ENCODE peak calls at places on chromosome 7, in ten cellular contexts. W is Panc1, R is mucosa of descending colon, T is brain microvascular endothelial cell, M is astrocyte of the cerebellum, K is heart left ventricle, N is GM06990, O is PC-3, I is astrocyte, C is stomach. V is an unnamed sample.

GRCh38 chr7:67375427-67375826 is 378.8 kb downstream of the TYW1 start:
- DNase-seq in W (no peak), R (no peak), T (no peak), M (no peak), K (no peak), N (no peak), O (no peak), I (no peak), C (no peak), V (no peak)

GRCh38 chr7:135979674-135980660 is 2.8 kb upstream of the MTPN start:
- DNase-seq in W (no peak), R (no peak), T (peak; percentile 55), M (no peak), K (no peak), N (peak; percentile 45), O (peak; percentile 33), I (peak; percentile 67), C (no peak), V (no peak)

GRCh38 chr7:134419875-134420274 is 39.0 kb downstream of the AKR1B1 start:
- DNase-seq in W (no peak), R (no peak), T (no peak), M (no peak), K (no peak), N (no peak), O (no peak), I (no peak), C (no peak), V (no peak)

GRCh38 chr7:46835556-46835955 is 746.4 kb downstream of the TNS3 start:
- DNase-seq in W (no peak), R (no peak), T (peak; percentile 16), M (no peak), K (no peak), N (no peak), O (no peak), I (peak; percentile 49), C (no peak), V (no peak)

GRCh38 chr7:74404388-74404700 is 49.4 kb upstream of the GTF2IRD1 start:
- DNase-seq in W (no peak), R (no peak), T (no peak), M (no peak), K (no peak), N (no peak), O (no peak), I (no peak), C (no peak), V (no peak)

GRCh38 chr7:121752706-121753105 is 120.3 kb upstream of the PTPRZ1 start:
- DNase-seq in W (peak; percentile 7), R (peak; percentile 1), T (no peak), M (no peak), K (no peak), N (no peak), O (peak; percentile 26), I (peak; percentile 4), C (no peak), V (no peak)

GRCh38 chr7:23471090-23471859 is 984 bp upstream of the IGF2BP3 start:
- DNase-seq in W (no peak), R (peak; percentile 21), T (peak; percentile 71), M (no peak), K (no peak), N (peak; percentile 92), O (peak; percentile 78), I (peak; percentile 51), C (no peak), V (no peak)

GRCh38 chr7:4725014-4725951 is 43.2 kb downstream of the FOXK1 start:
- DNase-seq in W (no peak), R (peak; percentile 62), T (peak; percentile 95), M (peak; percentile 92), K (peak; percentile 81), N (peak; percentile 78), O (peak; percentile 60), I (peak; percentile 92), C (peak; percentile 83), V (no peak)

GRCh38 chr7:147443942-147444341 is 1146.6 kb upstream of the C7orf33 start:
- DNase-seq in W (no peak), R (no peak), T (no peak), M (no peak), K (no peak), N (no peak), O (no peak), I (no peak), C (no peak), V (no peak)

GRCh38 chr7:157124655-157125054 is 14.1 kb upstream of the UBE3C start:
- DNase-seq in W (no peak), R (no peak), T (no peak), M (no peak), K (no peak), N (no peak), O (no peak), I (no peak), C (no peak), V (no peak)

GRCh38 chr7:83693281-83693680 is 44.3 kb upstream of the SEMA3E start:
- DNase-seq in W (no peak), R (no peak), T (no peak), M (no peak), K (no peak), N (no peak), O (no peak), I (no peak), C (no peak), V (no peak)

DNA sequence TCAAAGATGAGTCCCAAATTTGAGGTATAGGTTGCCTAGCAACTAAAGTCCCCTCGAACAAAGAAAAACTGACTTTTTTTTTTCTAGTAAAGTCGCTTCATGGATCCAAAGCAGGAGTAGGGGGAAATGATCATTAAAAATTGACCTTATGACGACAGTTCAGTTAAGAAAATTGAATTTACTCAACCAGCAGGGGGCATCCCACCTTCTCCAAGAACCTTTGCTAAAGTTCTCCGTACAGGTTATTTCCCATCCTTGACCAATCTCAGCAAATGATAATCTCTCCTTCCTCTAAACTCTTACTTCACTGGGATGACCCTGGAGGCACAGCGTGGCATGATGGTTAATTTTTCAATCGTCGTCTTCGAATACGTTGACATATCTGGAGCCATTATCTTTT is 228.3 kb downstream of the CALN1 start:
- DNase-seq in W (no peak), R (no peak), T (no peak), M (no peak), K (no peak), N (no peak), O (peak; percentile 27), I (no peak), C (no peak), V (no peak)
- TF ChIP-seq CTCF in W (peak; percentile 61), R (no peak), T (no peak), M (no peak), K (peak; percentile 27), N (peak; percentile 34), O (peak; percentile 54), I (no peak), C (no peak), V (no peak)

DNA sequence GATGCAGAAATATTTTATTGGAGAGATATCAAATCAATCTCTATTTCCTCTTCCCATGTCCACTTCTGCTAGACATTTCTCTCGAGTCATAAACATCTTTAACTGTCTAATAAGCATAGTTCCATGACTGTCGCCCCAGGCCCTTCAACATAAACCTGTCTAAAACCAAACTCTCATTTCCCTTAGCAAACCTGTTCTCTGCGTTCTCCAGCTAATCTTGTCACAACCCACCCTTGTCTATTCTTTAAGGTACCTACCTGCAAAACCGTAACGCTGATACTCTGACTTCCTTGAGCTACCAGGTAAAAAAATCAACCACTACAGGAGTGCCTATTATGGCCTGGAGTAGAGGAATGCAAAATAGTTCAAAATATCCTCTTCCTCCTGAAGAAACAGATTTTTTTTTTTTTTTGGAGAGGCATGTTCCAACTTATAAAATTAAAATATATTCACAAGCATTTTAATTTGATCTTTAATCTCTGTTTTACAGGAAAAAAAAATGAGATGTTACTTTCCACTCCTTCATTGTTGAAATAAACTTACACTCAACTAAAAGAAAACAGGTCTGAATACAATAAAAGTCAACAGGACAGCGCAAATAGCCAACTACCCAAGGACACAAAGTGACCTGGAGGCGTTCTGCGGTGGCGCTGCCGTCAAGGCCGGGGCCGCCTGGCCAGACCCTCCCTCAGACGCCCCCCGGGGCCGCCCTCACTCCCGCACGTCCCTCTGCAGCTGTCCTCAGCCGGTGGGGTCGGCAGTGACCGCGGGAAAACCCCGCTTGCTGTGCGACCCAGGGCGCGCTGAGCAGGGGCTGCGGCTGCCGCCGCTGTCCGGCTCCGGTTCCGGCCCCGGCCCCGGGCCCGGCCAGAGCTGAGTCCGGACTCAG is 765 bp downstream of the SLC25A40 start:
- DNase-seq in W (no peak), R (peak; percentile 46), T (no peak), M (no peak), K (peak; percentile 28), N (no peak), O (peak; percentile 9), I (no peak), C (no peak), V (no peak)
- H3K4me3 ChIP-seq in W (peak overlapping the region; percentile 64), R (peak overlapping the region; percentile 84), T (peak overlapping the region; percentile 85), M (peak overlapping the region; percentile 87), K (peak overlapping the region; percentile 65), N (peak overlapping the region; percentile 90), O (peak overlapping the region; percentile 91), I (peak overlapping the region; percentile 93), C (peak overlapping the region; percentile 80), V (peak overlapping the region; percentile 56)

DNA sequence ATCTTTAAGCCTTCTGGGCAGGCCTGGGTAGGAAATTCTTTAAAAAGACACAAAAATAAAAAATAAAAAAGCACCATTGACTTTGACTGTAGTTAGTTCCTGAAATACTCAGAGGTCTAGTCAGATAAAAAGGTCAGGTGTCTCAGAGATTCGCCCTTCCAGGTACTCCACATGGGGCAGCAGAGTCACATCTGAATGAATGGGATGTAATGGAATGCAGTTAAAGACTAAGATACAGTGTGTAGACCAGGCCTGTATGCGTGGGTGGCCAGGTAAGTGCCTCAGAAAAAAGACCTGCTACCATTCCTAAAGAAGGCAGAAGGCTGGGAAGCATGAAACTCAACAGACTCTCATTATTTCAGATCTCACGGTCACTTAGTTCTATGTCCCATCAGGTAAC is 68.6 kb upstream of the SEM1 start:
- DNase-seq in W (no peak), R (no peak), T (no peak), M (no peak), K (no peak), N (no peak), O (peak; percentile 22), I (no peak), C (no peak), V (no peak)
- TF ChIP-seq CTCF in W (peak; percentile 38), R (no peak), T (peak; percentile 23), M (no peak), K (no peak), N (peak; percentile 20), O (peak; percentile 55), I (no peak), C (no peak), V (no peak)

GRCh38 chr7:17307033-17307432 is 8.6 kb downstream of the AHR start:
- DNase-seq in W (no peak), R (no peak), T (no peak), M (no peak), K (no peak), N (no peak), O (no peak), I (no peak), C (no peak), V (no peak)

GRCh38 chr7:17307558-17307957 is 9.1 kb downstream of the AHR start:
- DNase-seq in W (no peak), R (no peak), T (no peak), M (no peak), K (no peak), N (no peak), O (no peak), I (no peak), C (no peak), V (no peak)

GRCh38 chr7:17305387-17306171 is 7.1 kb downstream of the AHR start:
- DNase-seq in W (no peak), R (no peak), T (no peak), M (no peak), K (no peak), N (no peak), O (no peak), I (no peak), C (no peak), V (no peak)

GRCh38 chr7:17302575-17303142 is 4.2 kb downstream of the AHR start:
- DNase-seq in W (no peak), R (no peak), T (no peak), M (no peak), K (no peak), N (peak; percentile 35), O (peak; percentile 66), I (no peak), C (no peak), V (no peak)

GRCh38 chr7:17304926-17305325 is 6.5 kb downstream of the AHR start:
- DNase-seq in W (peak; percentile 91), R (no peak), T (peak; percentile 88), M (peak; percentile 85), K (no peak), N (peak; percentile 7), O (peak; percentile 97), I (peak; percentile 82), C (no peak), V (peak; percentile 45)
- H3K4me3 ChIP-seq in W (no peak overlapping the region), R (no peak overlapping the region), T (no peak overlapping the region), M (peak overlapping the region; percentile 31), K (no peak overlapping the region), N (no peak overlapping the region), O (peak overlapping the region; percentile 55), I (peak overlapping the region; percentile 15), C (peak overlapping the region; percentile 21), V (no peak overlapping the region)